ENCODE peak calls at places on chromosomes 1 and 21, in six cellular contexts. U, O, T, N, K and Z are unnamed samples.

GRCh38 chr1:19582318-19582717 is 61.8 kb upstream of the NBL1 start:
- DNase-seq in K (no peak), O (peak; percentile 44), N (no peak), U (no peak), T (peak; percentile 75), Z (no peak)

GRCh38 chr21:27831821-27832569 is 865.1 kb upstream of the ADAMTS5 start:
- DNase-seq in O (peak; percentile 57), K (no peak), U (peak; percentile 14), T (no peak), N (no peak), Z (peak; percentile 59)

GRCh38 chr1:150872572-150872971 is 3.8 kb downstream of the ARNT start:
- DNase-seq in N (no peak), U (no peak), K (no peak), O (no peak), T (no peak), Z (no peak)

GRCh38 chr1:169529068-169529642 is 43.4 kb upstream of the SLC19A2 start:
- DNase-seq in K (no peak), U (peak; percentile 52), O (peak; percentile 32), N (no peak), T (peak; percentile 80), Z (peak; percentile 67)

GRCh38 chr21:35234725-35235124 is 185.6 kb upstream of the RUNX1 start:
- DNase-seq in N (no peak), K (no peak), O (no peak), U (peak; percentile 79), T (no peak), Z (peak; percentile 17)

GRCh38 chr1:17611991-17612390 is 72.5 kb downstream of the ARHGEF10L start:
- DNase-seq in T (no peak), K (peak; percentile 53), U (peak; percentile 74), O (peak; percentile 30), N (no peak), Z (peak; percentile 40)

GRCh38 chr1:206445116-206445515 is 25.2 kb upstream of the IKBKE start:
- DNase-seq in U (peak; percentile 67), T (peak; percentile 81), K (no peak), O (no peak), N (peak; percentile 37), Z (no peak)

GRCh38 chr1:88662723-88663122 is 21.4 kb upstream of the PKN2 start:
- DNase-seq in K (no peak), O (no peak), U (no peak), N (no peak), T (no peak), Z (no peak)

GRCh38 chr1:201355471-201355870 is 22.0 kb downstream of the TNNT2 start:
- DNase-seq in U (no peak), N (no peak), T (no peak), O (no peak), K (no peak), Z (no peak)

GRCh38 chr1:28104866-28105467 is 16.6 kb upstream of the EYA3 start:
- DNase-seq in K (peak; percentile 81), U (peak; percentile 67), O (peak; percentile 78), N (no peak), T (peak; percentile 80), Z (peak; percentile 75)

GRCh38 chr21:22609802-22610201 is 1611.6 kb downstream of the NCAM2 start:
- DNase-seq in T (no peak), N (no peak), K (no peak), U (no peak), O (no peak), Z (no peak)

GRCh38 chr21:26388731-26389231 is 184.3 kb downstream of the CYYR1 start:
- DNase-seq in N (no peak), O (peak; percentile 90), T (no peak), K (peak; percentile 69), U (peak; percentile 57), Z (peak; percentile 64)

GRCh38 chr1:153510984-153511410 is 24.8 kb downstream of the S100A6 start:
- DNase-seq in N (peak; percentile 85), T (peak; percentile 85), U (peak; percentile 71), K (peak; percentile 66), O (peak; percentile 84), Z (peak; percentile 83)

GRCh38 chr1:107788189-107788588 is 176.8 kb downstream of the VAV3 start:
- DNase-seq in K (no peak), T (no peak), U (no peak), N (no peak), O (no peak), Z (no peak)

GRCh38 chr1:121518726-121519041 is 333.9 kb downstream of the SRGAP2C start:
- DNase-seq in T (no peak), K (no peak), N (no peak), U (no peak), O (no peak), Z (no peak)

GRCh38 chr1:12435639-12436344 is 182.2 kb downstream of the DHRS3 start:
- DNase-seq in O (peak; percentile 80), N (no peak), U (peak; percentile 75), T (no peak), K (no peak), Z (peak; percentile 48)

GRCh38 chr1:203038891-203039608 is 12.8 kb downstream of the PPFIA4 start:
- DNase-seq in O (peak; percentile 72), U (peak; percentile 48), K (peak; percentile 53), N (peak; percentile 64), T (peak; percentile 79), Z (peak; percentile 80)

GRCh38 chr1:225713281-225713680 is 60.4 kb upstream of the ENAH start:
- DNase-seq in T (no peak), N (no peak), K (no peak), O (no peak), U (no peak), Z (no peak)

GRCh38 chr1:206427296-206427695 is 43.0 kb upstream of the IKBKE start:
- DNase-seq in O (no peak), U (no peak), T (no peak), N (no peak), K (no peak), Z (no peak)

GRCh38 chr1:8790987-8791386 is 26.5 kb downstream of the RERE start:
- DNase-seq in K (no peak), T (no peak), O (no peak), U (peak; percentile 60), N (no peak), Z (no peak)

GRCh38 chr1:203057831-203058673 is 27.8 kb downstream of the MYOG start:
- DNase-seq in K (peak; percentile 59), N (no peak), T (no peak), U (no peak), O (no peak), Z (no peak)

GRCh38 chr1:208238710-208239517 is 5.3 kb downstream of the PLXNA2 start:
- DNase-seq in T (no peak), N (peak; percentile 46), K (no peak), U (peak; percentile 44), O (peak; percentile 76), Z (peak; percentile 83)

GRCh38 chr1:204494281-204495077 is at the start of gene PIK3C2B:
- DNase-seq in O (peak; percentile 59), N (peak; percentile 52), U (peak; percentile 78), K (peak; percentile 69), T (peak; percentile 86), Z (peak; percentile 49)

GRCh38 chr1:117657031-117657430 is 51.2 kb downstream of the TENT5C start:
- DNase-seq in U (peak; percentile 90), K (peak; percentile 56), N (no peak), O (peak; percentile 46), T (peak; percentile 43), Z (peak; percentile 83)

GRCh38 chr21:38561205-38561604 is 62.9 kb upstream of the ERG start:
- DNase-seq in T (no peak), K (no peak), N (no peak), U (no peak), O (no peak), Z (no peak)

GRCh38 chr1:80534606-80535360 is 1266.0 kb upstream of the ADGRL2 start:
- DNase-seq in O (peak; percentile 8), T (no peak), N (no peak), K (peak; percentile 29), U (peak; percentile 50), Z (peak; percentile 16)

GRCh38 chr1:170807432-170807831 is 127.9 kb upstream of the MROH9 start:
- DNase-seq in O (peak; percentile 88), T (no peak), U (peak; percentile 87), N (no peak), K (peak; percentile 79), Z (peak; percentile 70)

GRCh38 chr1:28456078-28456477 is 49.8 kb upstream of the RCC1 start:
- DNase-seq in N (no peak), T (no peak), U (peak; percentile 74), O (peak; percentile 92), K (peak; percentile 59), Z (peak; percentile 90)

GRCh38 chr1:43953361-43953760 is 6.6 kb downstream of the IPO13 start:
- DNase-seq in T (no peak), N (no peak), K (no peak), U (no peak), O (no peak), Z (no peak)

GRCh38 chr1:161177936-161178244 is 583 bp upstream of the B4GALT3 start:
- DNase-seq in U (no peak), O (no peak), K (no peak), N (no peak), T (no peak), Z (no peak)
- H3K4me3 ChIP-seq in U (no peak overlapping the region), O (no peak overlapping the region), K (peak overlapping the region; percentile 95), N (peak overlapping the region; percentile 87), T (no peak overlapping the region), Z (peak overlapping the region; percentile 98)

GRCh38 chr1:156376146-156376545 is 7.1 kb downstream of the RHBG start:
- DNase-seq in K (no peak), T (no peak), U (no peak), N (no peak), O (peak; percentile 81), Z (peak; percentile 48)
- TF ChIP-seq CTCF in K (no peak), T (no peak), U (no peak), N (no peak), O (no peak), Z (peak; percentile 4)

GRCh38 chr1:45686081-45687013 is at the start of gene GPBP1L1:
- DNase-seq in T (peak; percentile 98), K (peak; percentile 97), U (peak; percentile 94), O (peak; percentile 98), N (peak; percentile 97), Z (peak; percentile 99)

GRCh38 chr1:45679123-45679522 is 7.2 kb downstream of the GPBP1L1 start:
- DNase-seq in K (no peak), N (no peak), O (peak; percentile 35), T (peak; percentile 30), U (peak; percentile 34), Z (peak; percentile 22)

GRCh38 chr1:45684402-45684801 is 1.9 kb downstream of the GPBP1L1 start:
- DNase-seq in U (no peak), K (no peak), O (no peak), N (no peak), T (no peak), Z (no peak)

GRCh38 chr1:45685308-45686080 is 839 bp downstream of the GPBP1L1 start:
- DNase-seq in U (no peak), O (peak; percentile 23), K (no peak), T (no peak), N (no peak), Z (peak; percentile 14)

DNA sequence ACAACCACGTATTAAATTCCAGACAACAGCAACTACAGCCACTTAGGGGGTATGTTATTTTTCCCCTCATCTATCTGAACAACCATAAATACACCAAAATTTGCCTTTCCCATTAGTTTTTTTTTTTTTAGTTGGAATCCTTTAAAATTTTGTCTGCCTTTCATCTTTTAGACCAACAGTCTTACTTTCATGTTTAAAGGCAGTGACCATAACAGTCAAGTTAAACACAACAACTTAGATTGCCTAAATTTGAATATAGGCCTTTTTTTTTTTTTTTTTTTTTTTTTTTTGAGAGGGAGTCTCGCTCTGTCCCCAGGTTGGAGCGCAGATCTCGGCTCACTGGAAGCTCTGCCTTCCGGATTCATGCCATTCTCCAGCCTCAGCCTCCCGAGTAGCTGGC is 3.4 kb downstream of the GPBP1L1 start:
- DNase-seq in O (no peak), U (no peak), T (no peak), N (no peak), K (no peak), Z (no peak)
- H3K4me3 ChIP-seq in O (no peak overlapping the region), U (no peak overlapping the region), T (no peak overlapping the region), N (no peak overlapping the region), K (no peak overlapping the region), Z (no peak overlapping the region)

GRCh38 chr1:87549691-87550090 is 221.0 kb downstream of the LMO4 start:
- DNase-seq in O (no peak), U (no peak), T (no peak), K (no peak), N (no peak), Z (no peak)
- TF ChIP-seq CTCF in O (no peak), U (no peak), T (no peak), K (no peak), N (no peak), Z (no peak)